ENCODE peak calls at places on chromosome 16, in six cellular contexts. H is fibroblast of lung; E is PC-9; A is CD8-positive, alpha-beta T cell; F is lower lobe of right lung; X is heart left ventricle. D is an unnamed sample.

GRCh38 chr16:72887537-72887936 is 160.4 kb downstream of the ZFHX3 start:
- DNase-seq in X (no peak), F (no peak), E (no peak), A (no peak), H (no peak), D (no peak)

GRCh38 chr16:11198817-11199216 is 57.2 kb downstream of the SOCS1 start:
- DNase-seq in A (no peak), E (peak; percentile 84), H (no peak), X (no peak), F (no peak), D (no peak)

GRCh38 chr16:72847187-72848044 is 200.5 kb downstream of the ZFHX3 start:
- DNase-seq in E (no peak), H (peak; percentile 42), X (no peak), F (no peak), A (no peak), D (no peak)

GRCh38 chr16:51152691-51153261 is 1.7 kb upstream of the SALL1 start:
- DNase-seq in E (no peak), F (no peak), H (peak; percentile 10), X (no peak), A (no peak), D (no peak)

GRCh38 chr16:69179255-69180010 is 7.5 kb upstream of the SNTB2 start:
- DNase-seq in H (peak; percentile 99), X (peak; percentile 70), F (peak; percentile 65), E (peak; percentile 83), A (no peak), D (peak; percentile 62)

GRCh38 chr16:53041196-53041977 is 11.3 kb downstream of the CHD9NB start:
- DNase-seq in X (peak; percentile 87), H (peak; percentile 30), F (no peak), E (peak; percentile 79), A (no peak), D (no peak)

GRCh38 chr16:74577882-74578366 is 29.0 kb downstream of the GLG1 start:
- DNase-seq in E (peak; percentile 84), A (no peak), F (no peak), X (no peak), H (peak; percentile 70), D (no peak)

GRCh38 chr16:10770907-10771306 is 27.3 kb downstream of the NUBP1 start:
- DNase-seq in F (no peak), E (no peak), A (peak; percentile 41), X (no peak), H (peak; percentile 49), D (no peak)

GRCh38 chr16:31712064-31712540 is 161.5 kb upstream of the ZNF267 start:
- DNase-seq in H (no peak), E (no peak), X (no peak), F (no peak), A (no peak), D (no peak)

GRCh38 chr16:1791256-1791942 is 2.1 kb downstream of the IGFALS start:
- DNase-seq in H (no peak), E (no peak), X (no peak), A (no peak), F (peak; percentile 40), D (no peak)

GRCh38 chr16:88533381-88533831 is 36.8 kb upstream of the ZC3H18 start:
- DNase-seq in H (peak; percentile 50), X (no peak), F (peak; percentile 57), E (no peak), A (no peak), D (no peak)

GRCh38 chr16:87822571-87822970 is 46.7 kb downstream of the SLC7A5 start:
- DNase-seq in E (no peak), H (no peak), A (peak; percentile 18), X (no peak), F (no peak), D (no peak)

GRCh38 chr16:82993874-82994375 is 367.2 kb downstream of the CDH13 start:
- DNase-seq in F (no peak), A (no peak), X (no peak), E (no peak), H (no peak), D (no peak)

GRCh38 chr16:49637933-49638695 is 217.8 kb downstream of the ZNF423 start:
- DNase-seq in F (no peak), X (no peak), A (no peak), H (no peak), E (no peak), D (peak; percentile 35)

GRCh38 chr16:84640145-84640544 is 8.2 kb upstream of the KLHL36 start:
- DNase-seq in A (no peak), H (no peak), F (no peak), E (no peak), X (no peak), D (no peak)

GRCh38 chr16:84643180-84643583 is 5.1 kb upstream of the KLHL36 start:
- DNase-seq in H (peak; percentile 90), E (peak; percentile 83), X (peak; percentile 67), A (no peak), F (peak; percentile 59), D (peak; percentile 76)

GRCh38 chr16:84641643-84642358 is 6.5 kb upstream of the KLHL36 start:
- DNase-seq in F (no peak), H (no peak), A (peak; percentile 45), E (no peak), X (no peak), D (no peak)

GRCh38 chr16:84647830-84648594 is at the start of gene KLHL36:
- DNase-seq in F (peak; percentile 78), H (peak; percentile 20), X (peak; percentile 76), A (peak; percentile 59), E (no peak), D (peak; percentile 71)

GRCh38 chr16:84643677-84644076 is 4.6 kb upstream of the KLHL36 start:
- DNase-seq in A (no peak), H (peak; percentile 41), E (no peak), F (no peak), X (no peak), D (no peak)
- H3K4me3 ChIP-seq in A (no peak overlapping the region), H (no peak overlapping the region), E (no peak overlapping the region), F (no peak overlapping the region), X (no peak overlapping the region), D (no peak overlapping the region)

GRCh38 chr16:57432505-57432904 is 14.7 kb downstream of the CIAPIN1 start:
- DNase-seq in F (no peak), H (no peak), E (no peak), A (no peak), X (no peak), D (no peak)
- H3K36me3 ChIP-seq in F (peaks cover 100% of the 10 kb centered on the region), H (peaks cover 15% of the 10 kb centered on the region), E (peaks cover 16% of the 10 kb centered on the region), A (peaks cover 39% of the 10 kb centered on the region), X (peaks cover 100% of the 10 kb centered on the region), D (peaks cover 3% of the 10 kb centered on the region)

GRCh38 chr16:19705131-19705501 is 12.9 kb downstream of the KNOP1 start:
- DNase-seq in A (no peak), X (no peak), E (no peak), F (no peak), H (no peak), D (no peak)

GRCh38 chr16:19706846-19707245 is 11.2 kb downstream of the KNOP1 start:
- DNase-seq in A (no peak), H (no peak), X (no peak), E (no peak), F (no peak), D (no peak)

GRCh38 chr16:19705843-19706242 is 12.2 kb downstream of the KNOP1 start:
- DNase-seq in F (no peak), H (no peak), A (no peak), E (no peak), X (no peak), D (no peak)

GRCh38 chr16:19703218-19703617 is 14.8 kb downstream of the KNOP1 start:
- DNase-seq in X (no peak), A (no peak), H (no peak), E (no peak), F (no peak), D (no peak)

DNA sequence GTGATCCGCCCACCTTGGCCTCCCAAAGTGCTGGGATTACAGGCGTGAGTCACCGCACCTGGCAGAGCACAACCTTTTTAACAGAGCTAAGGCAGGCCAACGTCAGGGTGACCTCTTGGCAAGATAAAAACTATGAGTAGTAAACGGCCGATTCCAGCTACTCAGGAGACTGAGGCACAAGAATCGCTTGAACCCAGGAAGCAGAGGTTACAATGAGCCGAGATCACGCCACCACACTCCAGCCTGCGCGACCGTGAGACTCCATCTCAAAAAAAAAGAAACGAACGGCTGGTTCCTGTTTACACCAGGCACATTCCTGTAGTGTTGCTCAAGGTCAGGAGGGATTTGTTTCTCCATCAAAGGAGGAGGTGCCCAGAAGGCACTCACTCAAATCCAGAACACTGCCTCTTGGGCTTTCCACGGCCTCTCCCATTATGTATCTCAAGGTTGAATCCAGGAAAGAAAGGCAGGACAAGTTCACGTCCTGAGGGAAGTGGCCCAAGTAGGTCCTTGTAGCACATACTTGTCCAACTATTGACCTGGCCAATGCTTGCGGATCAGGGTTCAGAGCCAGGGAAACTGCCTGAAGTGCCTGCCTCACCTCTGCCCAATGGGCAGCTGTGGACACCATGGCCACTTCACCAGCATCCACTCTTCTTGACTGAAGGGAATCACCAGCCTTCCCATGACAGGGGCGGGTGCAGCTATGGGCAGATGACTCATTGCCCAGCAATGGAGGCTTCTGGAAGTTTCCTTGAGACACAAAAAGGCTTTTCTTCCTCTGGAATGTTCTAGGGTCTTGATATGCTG is 13.5 kb downstream of the KNOP1 start:
- DNase-seq in X (no peak), A (no peak), E (no peak), F (no peak), H (peak; percentile 66), D (no peak)
- H3K4me3 ChIP-seq in X (no peak overlapping the region), A (no peak overlapping the region), E (no peak overlapping the region), F (no peak overlapping the region), H (no peak overlapping the region), D (no peak overlapping the region)

GRCh38 chr16:3127745-3128144 is 7.1 kb upstream of the ZNF213 start:
- DNase-seq in X (no peak), E (no peak), A (no peak), F (no peak), H (no peak), D (no peak)

GRCh38 chr16:3121843-3122467 is 9.6 kb downstream of the ZNF205 start:
- DNase-seq in A (no peak), H (no peak), X (no peak), E (no peak), F (no peak), D (no peak)

GRCh38 chr16:3122926-3123570 is 10.7 kb downstream of the ZNF205 start:
- DNase-seq in F (no peak), H (no peak), A (no peak), X (no peak), E (no peak), D (no peak)

GRCh38 chr16:3120435-3120834 is 8.0 kb downstream of the ZNF205 start:
- DNase-seq in H (no peak), E (no peak), F (no peak), A (no peak), X (no peak), D (no peak)

DNA sequence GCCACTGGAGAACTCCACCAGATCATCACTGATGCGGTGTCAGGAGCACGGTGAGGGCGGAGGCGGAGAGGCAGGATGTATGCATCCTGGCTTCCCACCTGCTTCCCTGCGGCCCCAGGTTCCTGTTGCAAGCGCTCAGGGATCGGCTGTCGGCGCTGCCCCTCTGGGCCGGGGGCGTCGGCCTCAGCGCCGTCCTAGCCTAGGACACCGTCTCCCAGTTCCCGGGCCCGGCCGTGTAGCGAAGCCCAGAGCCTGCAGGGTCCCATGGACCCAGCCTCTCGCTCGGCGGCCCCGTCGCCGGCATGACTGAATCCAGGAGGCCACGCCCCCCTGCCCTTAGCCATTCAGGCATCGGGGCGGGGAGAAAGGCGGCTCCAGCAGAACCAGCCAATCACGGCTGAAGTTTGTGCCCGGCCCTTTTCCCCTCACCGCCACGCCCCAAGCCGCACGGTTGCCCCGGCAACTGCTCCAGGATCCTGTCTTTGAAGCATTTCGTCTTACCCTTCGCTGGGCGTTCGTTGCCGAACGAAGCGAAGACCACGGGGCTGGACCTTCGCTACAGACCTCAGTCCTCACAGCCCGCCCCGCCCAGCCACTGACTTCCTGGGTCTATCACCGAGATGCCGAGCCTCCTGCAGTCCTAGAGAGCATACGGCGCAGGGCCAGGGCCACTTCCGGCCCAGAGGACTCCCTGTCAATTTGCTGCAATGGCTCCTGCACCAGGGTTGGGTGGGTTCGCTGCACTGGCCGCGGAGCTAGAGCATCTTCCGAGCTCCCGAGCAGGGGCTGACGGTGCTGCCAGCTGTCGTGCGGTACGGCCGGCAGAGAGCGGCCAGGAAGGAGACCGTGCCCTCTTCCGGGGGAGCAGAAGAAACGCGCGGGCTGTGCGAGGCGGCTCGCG is 10.6 kb upstream of the ZNF213 start:
- DNase-seq in E (peak; percentile 90), A (peak; percentile 96), F (peak; percentile 98), H (peak; percentile 92), X (peak; percentile 96), D (peak; percentile 98)
- H3K36me3 ChIP-seq in E (no peaks in the 10 kb centered on the region), A (no peaks in the 10 kb centered on the region), F (peaks cover 18% of the 10 kb centered on the region), H (peaks cover 12% of the 10 kb centered on the region), X (peaks cover 18% of the 10 kb centered on the region), D (no peaks in the 10 kb centered on the region)

D was measured in right lobe of liver.